ENCODE peak calls at places on chromosomes 2 and 18, in ten cellular contexts. T, O, I, F, K, S, Q, R, Z and J are unnamed samples.
A peak's percentile ranks its signal among the peaks of the same experiment; 100 is the strongest.

GRCh38 chr2:216404010-216404618 is 8.2 kb upstream of the SMARCAL1 start:
- DNase-seq in O (peak; percentile 51), S (peak; percentile 5), Z (peak; percentile 54), K (no peak), F (no peak), R (peak; percentile 14), I (no peak), T (no peak), Q (peak; percentile 61), J (peak; percentile 46)

GRCh38 chr2:121197369-121198091 is 87.5 kb downstream of the TFCP2L1 start:
- DNase-seq in T (no peak), O (no peak), S (no peak), Z (no peak), Q (no peak), I (no peak), F (peak; percentile 95), K (no peak), R (no peak), J (no peak)

GRCh38 chr18:10851824-10852225 is 297.5 kb downstream of the PIEZO2 start:
- DNase-seq in K (no peak), S (no peak), O (peak; percentile 81), Q (no peak), T (peak; percentile 47), Z (peak; percentile 10), R (peak; percentile 60), F (no peak), I (no peak), J (peak; percentile 73)

GRCh38 chr2:23286031-23286764 is 98.8 kb upstream of the KLHL29 start:
- DNase-seq in I (no peak), Q (no peak), T (no peak), R (no peak), Z (no peak), K (no peak), O (no peak), F (no peak), S (no peak), J (no peak)

GRCh38 chr2:216770050-216770449 is 74.7 kb upstream of the IGFBP5 start:
- DNase-seq in T (no peak), I (no peak), S (no peak), K (no peak), F (no peak), Z (no peak), Q (no peak), R (peak; percentile 67), O (no peak), J (no peak)

GRCh38 chr2:241479026-241479898 is 29.1 kb downstream of the STK25 start:
- DNase-seq in Z (no peak), Q (no peak), T (no peak), I (no peak), S (no peak), K (no peak), O (no peak), F (no peak), R (no peak), J (no peak)

GRCh38 chr2:65069425-65069824 is 13.2 kb downstream of the CEP68 start:
- DNase-seq in Q (no peak), K (no peak), S (no peak), I (no peak), F (no peak), O (no peak), R (no peak), T (no peak), Z (no peak), J (no peak)

GRCh38 chr18:50662775-50663383 is 103.0 kb downstream of the MAPK4 start:
- DNase-seq in R (no peak), F (no peak), K (no peak), T (no peak), S (no peak), O (no peak), I (no peak), Q (no peak), Z (no peak), J (no peak)

GRCh38 chr2:228257379-228257778 is 75.9 kb upstream of the SPHKAP start:
- DNase-seq in I (no peak), R (no peak), Q (no peak), K (no peak), T (no peak), O (no peak), S (no peak), Z (no peak), F (no peak), J (no peak)

GRCh38 chr2:214960677-214961076 is 151.2 kb upstream of the BARD1 start:
- DNase-seq in Z (no peak), F (no peak), T (no peak), R (no peak), S (no peak), Q (no peak), I (no peak), O (no peak), K (no peak), J (peak; percentile 26)

GRCh38 chr2:27796991-27797752 is 25.7 kb downstream of the MRPL33 start:
- DNase-seq in R (no peak), T (no peak), O (no peak), Q (no peak), S (no peak), K (no peak), F (no peak), Z (no peak), I (no peak), J (no peak)

GRCh38 chr18:62060820-62061219 is 126.0 kb downstream of the PIGN start:
- DNase-seq in F (no peak), S (no peak), T (no peak), O (no peak), Z (no peak), Q (no peak), K (no peak), R (no peak), I (no peak), J (no peak)

GRCh38 chr2:187547353-187547979 is 6.8 kb downstream of the TFPI start:
- DNase-seq in O (no peak), R (no peak), K (no peak), Q (no peak), F (no peak), Z (no peak), T (peak; percentile 87), I (no peak), S (no peak), J (no peak)

GRCh38 chr2:98356729-98357128 is 10.5 kb downstream of the CNGA3 start:
- DNase-seq in K (no peak), Z (no peak), I (no peak), S (no peak), Q (no peak), R (no peak), F (no peak), T (no peak), O (no peak), J (no peak)

GRCh38 chr18:48542513-48543181 is 3.8 kb downstream of the CTIF start:
- DNase-seq in O (no peak), Z (no peak), F (no peak), R (no peak), I (no peak), K (no peak), Q (no peak), S (no peak), T (no peak), J (no peak)

GRCh38 chr2:241509408-241509784 is 1.0 kb upstream of the STK25 start:
- DNase-seq in T (no peak), Q (no peak), Z (no peak), K (no peak), F (no peak), O (no peak), S (no peak), I (no peak), R (no peak), J (no peak)

GRCh38 chr18:79169958-79170555 is 100.9 kb downstream of the ATP9B start:
- DNase-seq in S (no peak), Z (no peak), O (no peak), Q (no peak), R (no peak), F (no peak), T (no peak), K (no peak), I (no peak), J (no peak)

GRCh38 chr2:226915846-226916360 is 80.0 kb downstream of the RHBDD1 start:
- DNase-seq in R (no peak), K (no peak), F (no peak), Z (no peak), S (no peak), T (no peak), O (no peak), I (no peak), Q (no peak), J (no peak)

GRCh38 chr2:65437392-65438135 is 5.2 kb upstream of the SPRED2 start:
- DNase-seq in F (no peak), Z (no peak), Q (no peak), I (no peak), K (no peak), S (no peak), R (no peak), T (no peak), O (no peak), J (no peak)

GRCh38 chr18:3916082-3916481 is 466.1 kb downstream of the TGIF1 start:
- DNase-seq in F (no peak), O (no peak), T (no peak), S (no peak), Z (no peak), K (no peak), Q (no peak), I (no peak), R (no peak), J (no peak)

GRCh38 chr2:238502088-238502810 is 75.5 kb downstream of the ASB1 start:
- DNase-seq in Z (no peak), R (no peak), O (no peak), T (no peak), K (no peak), I (no peak), S (no peak), Q (peak; percentile 7), F (no peak), J (no peak)

GRCh38 chr2:227450921-227451654 is 20.9 kb upstream of the AGFG1 start:
- DNase-seq in F (no peak), O (no peak), I (no peak), T (no peak), K (no peak), Z (no peak), R (no peak), Q (no peak), S (no peak), J (no peak)

GRCh38 chr2:11719230-11719977 is 27.0 kb upstream of the LPIN1 start:
- DNase-seq in S (no peak), I (peak; percentile 30), R (no peak), Q (no peak), Z (no peak), T (no peak), K (no peak), F (no peak), O (no peak), J (no peak)

GRCh38 chr2:24894750-24895149 is 25.3 kb downstream of the ADCY3 start:
- DNase-seq in I (no peak), S (no peak), Q (no peak), O (no peak), F (no peak), T (no peak), R (no peak), K (no peak), Z (no peak), J (no peak)